ENCODE peak calls at places on chromosomes 13 and 19, in five cellular contexts. R, W, I, D and G are unnamed samples.

GRCh38 chr13:23450340-23451046 is 17.0 kb upstream of the SACS start:
- DNase-seq in R (no peak), W (no peak), I (peak; percentile 74), D (no peak), G (no peak)

GRCh38 chr19:18457478-18458331 is 19.8 kb upstream of the ISYNA1 start:
- DNase-seq in R (no peak), W (no peak), I (no peak), D (no peak), G (no peak)

GRCh38 chr19:43416951-43417623 is 2.4 kb downstream of the TEX101 start:
- DNase-seq in R (no peak), W (no peak), I (no peak), D (no peak), G (peak; percentile 9)

GRCh38 chr19:47719047-47719885 is 6.0 kb downstream of the EHD2 start:
- DNase-seq in R (peak; percentile 91), W (no peak), I (peak; percentile 95), D (no peak), G (no peak)

GRCh38 chr19:38684078-38684861 is 36.8 kb downstream of the ACTN4 start:
- DNase-seq in R (peak; percentile 52), W (no peak), I (no peak), D (peak; percentile 54), G (peak; percentile 75)

GRCh38 chr13:35818577-35819165 is 312.5 kb downstream of the DCLK1 start:
- DNase-seq in R (no peak), W (no peak), I (peak; percentile 51), D (no peak), G (peak; percentile 35)

GRCh38 chr19:17555929-17556813 is 722 bp downstream of the COLGALT1 start:
- DNase-seq in R (peak; percentile 70), W (peak; percentile 72), I (peak; percentile 74), D (peak; percentile 60), G (peak; percentile 68)

GRCh38 chr13:31322025-31322424 is 122.2 kb downstream of the B3GLCT start:
- DNase-seq in R (peak; percentile 20), W (no peak), I (no peak), D (no peak), G (peak; percentile 6)

GRCh38 chr13:50693755-50694154 is 149.7 kb downstream of the DLEU7 start:
- DNase-seq in R (peak; percentile 65), W (peak; percentile 16), I (no peak), D (no peak), G (no peak)

GRCh38 chr13:30831515-30831914 is 74.6 kb upstream of the MEDAG start:
- DNase-seq in R (no peak), W (no peak), I (no peak), D (no peak), G (no peak)

GRCh38 chr19:9431475-9431874 is 3.9 kb downstream of the ZNF266 start:
- DNase-seq in R (peak; percentile 35), W (peak; percentile 87), I (peak; percentile 59), D (no peak), G (no peak)

GRCh38 chr19:5314012-5314906 is 26.4 kb downstream of the PTPRS start:
- DNase-seq in R (no peak), W (no peak), I (no peak), D (no peak), G (no peak)

GRCh38 chr19:13865578-13866462 is 11.1 kb upstream of the NANOS3 start:
- DNase-seq in R (no peak), W (no peak), I (peak; percentile 81), D (no peak), G (no peak)

GRCh38 chr19:48492925-48493717 is 18.5 kb downstream of the LMTK3 start:
- DNase-seq in R (peak; percentile 94), W (peak; percentile 99), I (peak; percentile 99), D (peak; percentile 87), G (peak; percentile 89)

GRCh38 chr19:4369109-4369887 is 25.9 kb downstream of the MPND start:
- DNase-seq in R (peak; percentile 46), W (no peak), I (no peak), D (peak; percentile 87), G (peak; percentile 94)

GRCh38 chr19:30385174-30385573 is 13.0 kb downstream of the ZNF536 start:
- DNase-seq in R (no peak), W (no peak), I (no peak), D (no peak), G (no peak)

GRCh38 chr19:1271528-1272422 is 2.6 kb downstream of the CIRBP start:
- DNase-seq in R (no peak), W (no peak), I (no peak), D (no peak), G (no peak)

GRCh38 chr19:6654347-6655310 is 15.3 kb downstream of the TNFSF14 start:
- DNase-seq in R (no peak), W (no peak), I (no peak), D (peak; percentile 49), G (peak; percentile 68)

GRCh38 chr13:59677966-59678814 is 485.5 kb downstream of the DIAPH3 start:
- DNase-seq in R (no peak), W (no peak), I (peak; percentile 55), D (peak; percentile 18), G (peak; percentile 59)

GRCh38 chr19:46487802-46488445 is 7.7 kb downstream of the PNMA8B start:
- DNase-seq in R (peak; percentile 76), W (peak; percentile 91), I (peak; percentile 89), D (peak; percentile 67), G (peak; percentile 68)

GRCh38 chr19:46958542-46958941 is 61.1 kb upstream of the NPAS1 start:
- DNase-seq in R (no peak), W (no peak), I (peak; percentile 67), D (no peak), G (peak; percentile 44)

GRCh38 chr19:29089315-29089855 is 123.6 kb downstream of the UQCRFS1 start:
- DNase-seq in R (no peak), W (no peak), I (no peak), D (no peak), G (no peak)

GRCh38 chr19:18392936-18393335 is 4.5 kb downstream of the LRRC25 start:
- DNase-seq in R (no peak), W (no peak), I (no peak), D (no peak), G (no peak)

GRCh38 chr13:43303040-43303729 is 279.8 kb downstream of the DNAJC15 start:
- DNase-seq in R (peak; percentile 54), W (peak; percentile 66), I (peak; percentile 79), D (no peak), G (peak; percentile 69)
- TF ChIP-seq CTCF in R (peak; percentile 72), W (peak; percentile 13), I (peak; percentile 64), D (peak; percentile 72), G (peak; percentile 66)

GRCh38 chr19:33767898-33768413 is 28.7 kb upstream of the KCTD15 start:
- DNase-seq in R (no peak), W (peak; percentile 91), I (no peak), D (no peak), G (peak; percentile 22)
- TF ChIP-seq CTCF in R (peak; percentile 20), W (no peak), I (peak; percentile 29), D (no peak), G (no peak)

GRCh38 chr13:98285317-98285716 is 108.2 kb upstream of the RNF113B start:
- DNase-seq in R (no peak), W (no peak), I (peak; percentile 39), D (no peak), G (no peak)

GRCh38 chr13:98285852-98286594 is 109.0 kb upstream of the RNF113B start:
- DNase-seq in R (no peak), W (no peak), I (no peak), D (no peak), G (no peak)

GRCh38 chr13:98284677-98285076 is 107.6 kb upstream of the RNF113B start:
- DNase-seq in R (no peak), W (no peak), I (no peak), D (no peak), G (no peak)

GRCh38 chr13:98289339-98289935 is 112.4 kb upstream of the RNF113B start:
- DNase-seq in R (no peak), W (no peak), I (no peak), D (no peak), G (no peak)

DNA sequence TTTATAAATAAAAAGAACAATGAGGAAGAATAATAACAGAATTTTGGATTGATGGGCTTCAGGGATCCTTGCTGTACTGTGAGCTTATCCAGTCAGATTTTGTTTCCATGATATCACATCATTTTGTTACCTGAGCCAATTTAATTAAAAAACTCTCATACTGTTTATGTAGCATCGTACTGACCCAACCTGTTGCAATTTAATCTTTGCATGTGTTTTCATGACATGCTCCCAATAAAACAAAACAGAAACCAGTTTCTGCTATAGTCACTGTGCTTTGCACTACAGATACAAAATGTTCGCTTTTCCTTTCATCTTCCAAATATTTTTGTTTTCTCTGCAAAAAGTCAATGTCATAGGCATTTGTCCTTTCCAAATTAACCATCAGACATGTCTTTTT is 109.7 kb upstream of the RNF113B start:
- DNase-seq in R (no peak), W (no peak), I (no peak), D (no peak), G (no peak)
- TF ChIP-seq CTCF in R (no peak), W (no peak), I (no peak), D (no peak), G (no peak)

GRCh38 chr19:45163156-45163555 is 2.4 kb upstream of the NKPD1 start:
- DNase-seq in R (no peak), W (no peak), I (no peak), D (peak; percentile 10), G (no peak)

GRCh38 chr19:45162464-45163143 is 1.8 kb upstream of the NKPD1 start:
- DNase-seq in R (no peak), W (no peak), I (no peak), D (peak; percentile 13), G (no peak)

GRCh38 chr19:45163751-45164150 is 3.0 kb upstream of the NKPD1 start:
- DNase-seq in R (no peak), W (no peak), I (no peak), D (no peak), G (no peak)

GRCh38 chr19:45160870-45161714 is at the start of gene NKPD1:
- DNase-seq in R (no peak), W (peak; percentile 55), I (no peak), D (no peak), G (no peak)

GRCh38 chr19:45161715-45162463 is 1.1 kb upstream of the NKPD1 start:
- DNase-seq in R (no peak), W (peak; percentile 79), I (peak; percentile 89), D (peak; percentile 6), G (no peak)
- TF ChIP-seq CTCF in R (peak; percentile 53), W (peak; percentile 18), I (peak; percentile 67), D (peak; percentile 28), G (peak; percentile 8)

DNA sequence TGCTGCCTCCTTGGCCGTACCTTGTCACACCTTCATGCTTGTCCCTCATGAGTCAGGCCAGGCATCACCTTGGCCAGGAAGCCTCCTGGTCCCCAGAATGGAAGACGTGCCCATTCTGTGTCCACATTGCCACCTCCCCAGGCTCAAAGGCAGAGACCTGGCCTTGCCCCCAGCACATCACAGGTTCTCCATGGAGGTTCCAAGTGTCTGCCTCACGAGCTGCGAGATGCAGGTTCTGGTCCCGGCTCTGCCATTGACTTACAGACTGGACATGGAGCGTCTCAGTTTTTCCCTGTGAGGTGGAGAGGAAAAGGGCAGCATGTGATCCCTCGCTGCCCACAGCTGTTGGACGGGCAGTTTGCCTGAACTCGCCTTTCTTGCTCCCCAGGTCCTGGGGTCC is 9.1 kb upstream of the SLC7A10 start:
- DNase-seq in R (no peak), W (no peak), I (no peak), D (no peak), G (no peak)
- TF ChIP-seq CTCF in R (no peak), W (no peak), I (no peak), D (no peak), G (peak; percentile 1)